ENCODE peak calls at places on chromosomes 5 and 9, in four cellular contexts. U is AG08396, H is fibroblast of the aortic adventitia, M is endothelial cell of umbilical vein. X is an unnamed sample.

GRCh38 chr5:117973785-117974184 is 1014.6 kb downstream of the DTWD2 start:
- DNase-seq in U (no peak), M (no peak), H (no peak), X (no peak)

GRCh38 chr5:133664422-133664821 is 52.1 kb upstream of the FSTL4 start:
- DNase-seq in U (no peak), M (no peak), H (no peak), X (no peak)

GRCh38 chr9:122366074-122366672 is 4.7 kb upstream of the PTGS1 start:
- DNase-seq in U (no peak), H (peak), M (peak), X (no peak)

GRCh38 chr9:137461663-137462395 is 2.7 kb upstream of the NSMF start:
- DNase-seq in U (peak), M (peak), H (no peak), X (no peak)

GRCh38 chr5:116497648-116498047 is 77.0 kb downstream of the SEMA6A start:
- DNase-seq in H (no peak), M (no peak), U (no peak), X (no peak)

GRCh38 chr9:10268500-10269485 is 344.0 kb downstream of the PTPRD start:
- DNase-seq in H (peak), M (peak), U (no peak), X (no peak)

GRCh38 chr5:168114444-168115017 is 176.9 kb upstream of the WWC1 start:
- DNase-seq in H (peak), U (peak), M (peak), X (no peak)

GRCh38 chr9:37747271-37747753 is 6.3 kb upstream of the TRMT10B start:
- DNase-seq in U (peak), H (peak), M (peak), X (peak)

GRCh38 chr9:91424403-91425176 is 958 bp upstream of the NFIL3 start:
- DNase-seq in H (peak), M (peak), U (peak), X (no peak)

GRCh38 chr5:138386290-138386689 is 33.8 kb downstream of the KDM3B start:
- DNase-seq in U (no peak), M (peak), H (no peak), X (no peak)

GRCh38 chr9:69137311-69137710 is 36.8 kb upstream of the TJP2 start:
- DNase-seq in U (no peak), H (no peak), M (peak), X (no peak)

GRCh38 chr9:33867747-33868429 is 50.9 kb downstream of the UBE2R2 start:
- DNase-seq in U (no peak), M (peak), H (peak), X (no peak)

GRCh38 chr9:23826120-23826629 is at the start of gene ELAVL2:
- DNase-seq in M (peak), U (peak), H (peak), X (peak)

GRCh38 chr5:181260720-181261319 is at the start of gene TRIM52:
- DNase-seq in H (peak), M (peak), U (peak), X (peak)

GRCh38 chr5:172891716-172892421 is 57.8 kb downstream of the ERGIC1 start:
- DNase-seq in U (no peak), M (peak), H (peak), X (no peak)

GRCh38 chr5:141773779-141774531 is 91.9 kb upstream of the ARAP3 start:
- DNase-seq in U (no peak), M (no peak), H (no peak), X (no peak)

GRCh38 chr5:154243736-154244135 is 53.2 kb downstream of the GALNT10 start:
- DNase-seq in H (peak), U (peak), M (no peak), X (no peak)

GRCh38 chr9:135661801-135662560 is 1.1 kb upstream of the LCN9 start:
- DNase-seq in H (no peak), M (no peak), U (peak), X (no peak)

GRCh38 chr9:10052181-10052580 is 560.6 kb downstream of the PTPRD start:
- DNase-seq in H (no peak), M (no peak), U (no peak), X (no peak)

GRCh38 chr9:74985041-74985440 is 32.3 kb upstream of the C9orf40 start:
- DNase-seq in M (no peak), U (no peak), H (no peak), X (no peak)

GRCh38 chr9:91495450-91495849 is 71.8 kb upstream of the NFIL3 start:
- DNase-seq in U (peak), M (no peak), H (peak), X (no peak)

GRCh38 chr9:93588641-93589609 is 12.5 kb downstream of the PHF2 start:
- DNase-seq in H (no peak), U (no peak), M (peak), X (no peak)

GRCh38 chr5:3194684-3195083 is 400.9 kb upstream of the IRX1 start:
- DNase-seq in U (no peak), H (no peak), M (no peak), X (no peak)

GRCh38 chr9:134168731-134169130 is 4.4 kb upstream of the RNU6ATAC start:
- DNase-seq in H (no peak), M (no peak), U (no peak), X (no peak)

GRCh38 chr9:131635285-131635684 is 90.0 kb downstream of the PRRT1B start:
- DNase-seq in H (peak), M (peak), U (peak), X (peak)

GRCh38 chr9:121949766-121950165 is 143.3 kb downstream of the TTLL11 start:
- DNase-seq in H (no peak), U (no peak), M (no peak), X (no peak)

GRCh38 chr9:124011460-124012301 is at the start of gene LHX2:
- DNase-seq in U (peak), M (peak), H (peak), X (peak)

GRCh38 chr9:32431940-32432555 is 47.6 kb downstream of the ACO1 start:
- DNase-seq in U (peak), H (peak), M (peak), X (peak)

GRCh38 chr5:126030698-126031097 is 392.5 kb upstream of the GRAMD2B start:
- DNase-seq in M (no peak), U (no peak), H (no peak), X (no peak)

GRCh38 chr9:97889941-97890557 is 32.3 kb downstream of the TRMO start:
- DNase-seq in H (peak), M (peak), U (peak), X (no peak)

GRCh38 chr5:167633931-167634341 is 657.5 kb upstream of the WWC1 start:
- DNase-seq in M (no peak), U (peak), H (peak), X (no peak)

GRCh38 chr5:139341689-139342422 is at the start of gene PAIP2:
- DNase-seq in M (peak), U (peak), H (peak), X (peak)

X was measured in pulmonary artery endothelial cell.